ENCODE peak calls at places on chromosomes 4 and X, in eight cellular contexts. D is choroid plexus epithelial cell; Z is neural progenitor cell; E is uterus; N is lung; M is GM12865; F is naive thymus-derived CD4-positive, alpha-beta T cell; Y is AG04449. B is an unnamed sample.

GRCh38 chrX:135522878-135523693 is 2.6 kb downstream of the INTS6L start:
- DNase-seq in E (no peak), D (no peak), N (no peak), F (no peak), M (no peak), Y (no peak), Z (no peak), B (no peak)

GRCh38 chr4:7960790-7961655 is 21.4 kb upstream of the AFAP1 start:
- DNase-seq in N (no peak), M (peak; percentile 41), Z (no peak), F (no peak), Y (peak; percentile 99), E (peak; percentile 94), D (peak; percentile 89), B (peak; percentile 61)

GRCh38 chrX:119685225-119686066 is 7.5 kb downstream of the SEPTIN6 start:
- DNase-seq in Y (no peak), N (no peak), F (no peak), Z (no peak), D (no peak), E (peak; percentile 57), M (peak; percentile 77), B (peak; percentile 60)

GRCh38 chr4:17939061-17939460 is 82.5 kb downstream of the LCORL start:
- DNase-seq in Y (no peak), F (no peak), Z (no peak), D (no peak), N (no peak), M (no peak), E (no peak), B (no peak)

GRCh38 chr4:77358315-77358928 is 201.4 kb downstream of the CCNG2 start:
- DNase-seq in M (peak; percentile 50), E (no peak), F (no peak), N (no peak), Y (no peak), Z (peak; percentile 68), D (peak; percentile 58), B (no peak)

GRCh38 chrX:131273024-131273423 is 16.1 kb downstream of the IGSF1 start:
- DNase-seq in N (no peak), Z (no peak), D (no peak), F (no peak), M (no peak), E (no peak), Y (no peak), B (no peak)

GRCh38 chr4:73870778-73871177 is 1.6 kb downstream of the CXCL1 start:
- DNase-seq in M (no peak), F (no peak), D (peak; percentile 70), E (no peak), Z (no peak), N (no peak), Y (no peak), B (no peak)

GRCh38 chr4:25908491-25908901 is 5.5 kb upstream of the SMIM20 start:
- DNase-seq in E (no peak), F (no peak), Y (peak; percentile 87), M (no peak), Z (no peak), N (no peak), D (peak; percentile 91), B (no peak)

GRCh38 chrX:40947276-40947675 is 138.0 kb upstream of the USP9X start:
- DNase-seq in F (no peak), M (no peak), N (no peak), Z (no peak), D (peak; percentile 61), E (no peak), Y (no peak), B (no peak)

GRCh38 chr4:3662516-3662915 is 103.7 kb upstream of the ADRA2C start:
- DNase-seq in M (no peak), F (no peak), Y (no peak), N (no peak), Z (no peak), E (no peak), D (no peak), B (no peak)

GRCh38 chr4:6162885-6163284 is 37.5 kb downstream of the JAKMIP1 start:
- DNase-seq in Y (no peak), F (no peak), N (no peak), E (no peak), D (no peak), M (no peak), Z (no peak), B (no peak)

GRCh38 chr4:176635372-176636261 is 157.1 kb downstream of the VEGFC start:
- DNase-seq in D (peak; percentile 94), F (no peak), N (no peak), Y (no peak), Z (no peak), E (no peak), M (peak; percentile 9), B (no peak)
- H3K4me3 ChIP-seq in D (no peak overlapping the region), F (no peak overlapping the region), N (no peak overlapping the region), Y (no peak overlapping the region), Z (no peak overlapping the region), E (no peak overlapping the region), M (no peak overlapping the region), B (no peak overlapping the region)

GRCh38 chr4:146637853-146638800 is 566 bp upstream of the POU4F2 start:
- DNase-seq in D (no peak), N (no peak), M (no peak), Z (peak; percentile 46), F (no peak), Y (no peak), E (no peak), B (no peak)

GRCh38 chr4:146640459-146641061 is 1.9 kb downstream of the POU4F2 start:
- DNase-seq in D (no peak), F (no peak), M (no peak), N (no peak), Y (no peak), E (no peak), Z (peak; percentile 69), B (no peak)

GRCh38 chr4:146638801-146639351 is at the start of gene POU4F2:
- DNase-seq in Z (peak; percentile 76), M (peak; percentile 8), N (no peak), F (no peak), Y (no peak), E (no peak), D (peak; percentile 19), B (no peak)

GRCh38 chr4:146640021-146640425 is 1.3 kb downstream of the POU4F2 start:
- DNase-seq in F (no peak), D (no peak), N (no peak), Y (no peak), E (no peak), Z (no peak), M (no peak), B (no peak)

DNA sequence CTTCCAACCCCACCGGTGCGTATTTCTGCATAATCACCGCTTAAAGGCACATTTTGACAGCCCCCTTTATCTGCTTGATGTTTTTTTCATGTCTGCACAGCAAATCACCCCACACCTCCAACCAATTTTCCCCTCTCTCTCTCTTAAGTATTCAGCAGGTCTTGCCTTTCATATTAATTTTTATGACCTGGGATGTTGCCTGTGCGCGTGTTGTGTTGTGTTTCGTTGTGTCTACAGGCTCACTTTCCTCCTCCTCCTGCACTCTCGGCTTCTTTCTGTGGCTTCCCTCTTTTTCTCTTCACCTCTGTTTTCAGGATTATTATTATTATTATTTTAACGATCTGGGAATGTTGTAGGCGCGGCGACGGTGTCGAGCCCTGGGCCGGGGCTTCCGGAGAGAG is 721 bp downstream of the POU4F2 start:
- DNase-seq in M (no peak), Y (no peak), Z (no peak), N (no peak), D (no peak), E (no peak), F (no peak), B (no peak)
- H3K4me3 ChIP-seq in M (no peak overlapping the region), Y (no peak overlapping the region), Z (peak overlapping the region; percentile 56), N (no peak overlapping the region), D (no peak overlapping the region), E (no peak overlapping the region), F (no peak overlapping the region), B (no peak overlapping the region)

GRCh38 chr4:139017861-139018260 is 2.3 kb downstream of the NOCT start:
- DNase-seq in Y (no peak), Z (no peak), M (no peak), N (no peak), E (no peak), D (peak; percentile 36), F (no peak), B (no peak)

GRCh38 chr4:139015948-139016451 is 419 bp downstream of the NOCT start:
- DNase-seq in F (no peak), D (peak; percentile 48), M (peak; percentile 73), Z (no peak), Y (no peak), N (peak; percentile 53), E (no peak), B (no peak)

GRCh38 chr4:139020384-139020783 is 4.8 kb downstream of the NOCT start:
- DNase-seq in F (no peak), D (no peak), E (no peak), M (no peak), N (no peak), Y (no peak), Z (peak; percentile 19), B (no peak)

GRCh38 chr4:139018501-139018900 is 2.9 kb downstream of the NOCT start:
- DNase-seq in F (no peak), Y (no peak), M (no peak), D (no peak), E (no peak), N (no peak), Z (no peak), B (no peak)

DNA sequence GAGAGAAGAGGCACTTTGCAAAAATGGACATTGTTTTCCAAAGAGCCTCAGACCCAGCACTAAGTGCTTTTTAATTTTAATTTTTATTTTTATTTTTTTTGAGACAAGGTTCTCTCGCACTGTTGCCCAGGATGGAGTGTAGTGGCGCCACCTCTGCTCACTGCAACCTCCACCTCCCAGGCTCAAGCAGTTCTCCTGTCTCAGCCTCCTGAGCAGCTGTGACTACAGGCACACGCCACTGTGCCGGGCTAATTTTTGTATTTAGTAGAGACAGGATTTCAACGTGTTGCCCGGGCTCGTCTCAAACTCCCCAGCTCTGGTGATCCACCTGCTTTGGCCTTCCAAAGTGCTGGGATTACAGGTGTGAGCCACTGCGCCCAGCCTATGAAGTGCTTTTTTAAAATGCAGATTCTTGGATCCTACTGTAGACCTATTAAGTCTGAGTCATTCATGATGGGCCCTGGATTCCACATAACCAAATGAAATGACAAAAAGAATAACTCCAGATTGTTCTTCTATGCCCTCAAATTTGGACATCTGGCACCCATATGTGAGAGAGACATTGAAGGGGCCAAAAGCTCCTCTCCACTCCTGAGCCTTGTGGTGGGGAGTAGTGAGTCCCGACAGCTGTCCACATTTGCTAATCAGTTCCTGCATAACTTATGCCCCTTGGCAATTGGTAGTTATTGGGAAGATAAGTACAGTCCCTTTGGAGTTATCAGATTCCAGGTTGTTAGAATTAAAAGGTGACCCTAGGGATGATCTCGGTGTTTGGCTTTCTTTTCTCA is 3.6 kb downstream of the NOCT start:
- DNase-seq in D (peak; percentile 41), Y (no peak), F (no peak), N (no peak), Z (no peak), M (no peak), E (no peak), B (no peak)
- H3K4me3 ChIP-seq in D (no peak overlapping the region), Y (peak overlapping the region; percentile 4), F (no peak overlapping the region), N (no peak overlapping the region), Z (no peak overlapping the region), M (no peak overlapping the region), E (no peak overlapping the region), B (no peak overlapping the region)

DNA sequence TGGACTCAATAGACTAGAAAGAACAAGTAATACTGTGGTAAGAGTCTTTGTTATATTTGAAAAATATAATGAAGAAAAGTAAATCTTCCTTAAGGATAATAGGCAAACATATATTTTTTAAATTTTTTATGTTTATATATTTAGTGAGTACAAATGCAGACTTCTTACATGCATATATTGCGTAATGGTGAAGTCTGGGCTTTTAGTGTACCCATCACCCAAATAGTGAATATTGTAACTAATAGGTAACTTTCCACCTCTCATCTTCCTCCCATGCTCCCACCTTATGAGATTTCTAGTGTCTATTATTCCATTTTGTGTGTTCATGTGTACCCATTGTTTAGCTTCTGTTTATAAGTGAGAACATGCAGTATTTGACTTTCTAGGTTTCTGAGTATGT is 711.2 kb upstream of the NDST4 start:
- DNase-seq in F (no peak), D (no peak), M (no peak), E (no peak), N (no peak), Z (no peak), Y (no peak), B (no peak)
- H3K4me3 ChIP-seq in F (no peak overlapping the region), D (no peak overlapping the region), M (no peak overlapping the region), E (no peak overlapping the region), N (no peak overlapping the region), Z (no peak overlapping the region), Y (no peak overlapping the region), B (no peak overlapping the region)

B was measured in Jurkat, Clone E6-1.